ENCODE peak calls at places on chromosomes 5 and 9, in seven cellular contexts. Z is M059J, D is fibroblast of mammary gland, P is iPS-NIHi11, Y is IMR-90, L is NCI-H146, G is WTC11. W is an unnamed sample.

GRCh38 chr5:136058031-136058971 is 29.5 kb downstream of the TGFBI start:
- DNase-seq in Z (peak; percentile 98), D (peak; percentile 99), P (no peak), Y (peak; percentile 100), L (no peak), G (peak; percentile 33), W (no peak)

GRCh38 chr5:9156282-9156681 is 389.6 kb downstream of the SEMA5A start:
- DNase-seq in Z (peak; percentile 68), D (peak; percentile 75), P (peak; percentile 29), Y (peak; percentile 83), L (no peak), G (peak; percentile 58), W (peak; percentile 1)

GRCh38 chr5:96478983-96479382 is 45.9 kb upstream of the PCSK1 start:
- DNase-seq in Z (no peak), D (no peak), P (no peak), Y (no peak), L (no peak), G (no peak), W (no peak)

GRCh38 chr5:115389799-115390382 is 93.4 kb upstream of the CCDC112 start:
- DNase-seq in Z (no peak), D (no peak), P (peak; percentile 64), Y (no peak), L (peak; percentile 68), G (peak; percentile 68), W (no peak)

GRCh38 chr9:106722051-106722753 is 140.8 kb upstream of the ZNF462 start:
- DNase-seq in Z (no peak), D (no peak), P (no peak), Y (no peak), L (no peak), G (no peak), W (no peak)

GRCh38 chr5:17157916-17158529 is 59.4 kb upstream of the BASP1 start:
- DNase-seq in Z (peak; percentile 83), D (peak; percentile 96), P (no peak), Y (peak; percentile 100), L (no peak), G (no peak), W (no peak)

GRCh38 chr9:126984969-126985368 is 70.4 kb downstream of the RALGPS1 start:
- DNase-seq in Z (peak; percentile 77), D (no peak), P (no peak), Y (no peak), L (no peak), G (no peak), W (no peak)

GRCh38 chr9:75231167-75231566 is 142.9 kb downstream of the OSTF1 start:
- DNase-seq in Z (no peak), D (no peak), P (no peak), Y (no peak), L (no peak), G (no peak), W (no peak)

GRCh38 chr9:72013188-72013877 is 47.1 kb downstream of the C9orf57 start:
- DNase-seq in Z (peak; percentile 49), D (no peak), P (no peak), Y (no peak), L (no peak), G (no peak), W (no peak)

GRCh38 chr9:134459164-134459563 is 132.9 kb downstream of the RXRA start:
- DNase-seq in Z (no peak), D (no peak), P (no peak), Y (no peak), L (no peak), G (no peak), W (no peak)

GRCh38 chr5:159262472-159262858 is 625 bp upstream of the UBLCP1 start:
- DNase-seq in Z (no peak), D (peak; percentile 17), P (peak; percentile 10), Y (peak; percentile 45), L (peak; percentile 15), G (no peak), W (no peak)

GRCh38 chr9:108779506-108779905 is 76.3 kb downstream of the ACTL7B start:
- DNase-seq in Z (no peak), D (no peak), P (no peak), Y (no peak), L (no peak), G (no peak), W (no peak)

GRCh38 chr5:147403659-147404640 is 105.9 kb downstream of the DPYSL3 start:
- DNase-seq in Z (peak; percentile 96), D (peak; percentile 98), P (no peak), Y (peak; percentile 99), L (no peak), G (no peak), W (no peak)